ENCODE peak calls at places on chromosomes 4 and X, in nine cellular contexts. C is suprapubic skin, M is cardiac muscle cell, W is dorsolateral prefrontal cortex, Y is Calu3, X is lower lobe of right lung, I is AG04450, S is endothelial cell, K is AG09309. D is an unnamed sample.
A peak's percentile ranks its signal among the peaks of the same experiment; 100 is the strongest.

GRCh38 chr4:181796502-181796901 is 446.7 kb upstream of the TENM3 start:
- DNase-seq in I (no peak), W (no peak), X (no peak), Y (no peak), K (no peak), S (no peak), C (no peak), M (no peak), D (no peak)

GRCh38 chr4:106371166-106371565 is 2.6 kb upstream of the GIMD1 start:
- DNase-seq in C (no peak), X (no peak), Y (no peak), W (no peak), K (peak; percentile 48), S (no peak), I (no peak), M (no peak), D (no peak)

GRCh38 chrX:18668468-18668867 is 3.4 kb downstream of the RS1 start:
- DNase-seq in S (no peak), M (no peak), I (no peak), W (no peak), X (no peak), C (no peak), Y (no peak), K (no peak), D (no peak)

GRCh38 chrX:39950035-39950688 is 147.6 kb downstream of the BCOR start:
- DNase-seq in M (no peak), C (no peak), K (no peak), X (no peak), Y (no peak), W (no peak), I (no peak), S (no peak), D (no peak)

GRCh38 chr4:159150838-159151390 is 48.0 kb downstream of the RAPGEF2 start:
- DNase-seq in C (no peak), X (no peak), K (no peak), W (no peak), S (peak; percentile 45), I (no peak), Y (no peak), M (no peak), D (no peak)

GRCh38 chr4:72326692-72327632 is 242.1 kb downstream of the ADAMTS3 start:
- DNase-seq in S (no peak), C (no peak), I (no peak), K (no peak), Y (no peak), M (peak; percentile 46), X (no peak), W (no peak), D (no peak)

GRCh38 chrX:118655561-118656246 is 71.7 kb upstream of the IL13RA1 start:
- DNase-seq in C (no peak), K (peak; percentile 11), M (no peak), S (no peak), Y (peak; percentile 22), I (no peak), X (no peak), W (no peak), D (no peak)

GRCh38 chrX:94942603-94943002 is 1268.6 kb downstream of the FAM133A start:
- DNase-seq in S (no peak), M (peak; percentile 20), I (no peak), K (no peak), X (no peak), W (no peak), Y (no peak), C (no peak), D (no peak)

GRCh38 chr4:114588305-114588704 is 10.3 kb upstream of the UGT8 start:
- DNase-seq in C (no peak), K (no peak), S (no peak), X (no peak), Y (no peak), I (no peak), M (no peak), W (no peak), D (no peak)

GRCh38 chrX:11105080-11105479 is 6.1 kb upstream of the HCCS start:
- DNase-seq in Y (no peak), C (no peak), I (no peak), X (no peak), S (no peak), K (no peak), W (no peak), M (no peak), D (no peak)

GRCh38 chr4:3729188-3729884 is 36.8 kb upstream of the ADRA2C start:
- DNase-seq in C (no peak), S (no peak), I (no peak), Y (no peak), X (no peak), K (peak; percentile 2), M (no peak), W (no peak), D (no peak)

GRCh38 chrX:51759055-51759454 is 15.8 kb downstream of the GSPT2 start:
- DNase-seq in C (no peak), X (no peak), I (no peak), S (no peak), Y (no peak), W (peak; percentile 8), K (no peak), M (no peak), D (no peak)

GRCh38 chr4:98430708-98431403 is 169.7 kb downstream of the RAP1GDS1 start:
- DNase-seq in K (peak; percentile 44), W (no peak), Y (no peak), S (no peak), M (no peak), I (peak; percentile 86), X (no peak), C (no peak), D (no peak)

GRCh38 chrX:19964017-19964710 is 26.7 kb downstream of the BCLAF3 start:
- DNase-seq in W (no peak), M (no peak), I (no peak), K (no peak), Y (no peak), X (no peak), C (no peak), S (no peak), D (no peak)

GRCh38 chrX:76148011-76148665 is 24.7 kb upstream of the PBDC1 start:
- DNase-seq in W (no peak), C (no peak), M (no peak), I (no peak), S (no peak), K (no peak), X (no peak), Y (peak; percentile 2), D (no peak)

GRCh38 chr4:105186701-105187158 is 40.1 kb downstream of the TET2 start:
- DNase-seq in Y (no peak), C (no peak), I (no peak), X (no peak), M (no peak), K (no peak), S (no peak), W (no peak), D (no peak)

GRCh38 chr4:83947811-83948210 is 411.9 kb downstream of the GPAT3 start:
- DNase-seq in C (no peak), K (no peak), I (no peak), W (no peak), Y (no peak), S (no peak), M (no peak), X (no peak), D (peak; percentile 12)

GRCh38 chrX:72306085-72306801 is 529 bp upstream of the CITED1 start:
- DNase-seq in X (no peak), K (no peak), C (no peak), M (peak; percentile 26), S (no peak), Y (peak; percentile 12), W (no peak), I (no peak), D (peak; percentile 48)

GRCh38 chr4:147776600-147777175 is 44.8 kb downstream of the ARHGAP10 start:
- DNase-seq in Y (no peak), X (no peak), C (no peak), K (no peak), I (no peak), S (no peak), M (no peak), W (no peak), D (no peak)

GRCh38 chr4:124883642-124884041 is 171.1 kb upstream of the ANKRD50 start:
- DNase-seq in S (no peak), M (no peak), I (no peak), Y (no peak), W (no peak), K (no peak), C (no peak), X (no peak), D (no peak)

DNA sequence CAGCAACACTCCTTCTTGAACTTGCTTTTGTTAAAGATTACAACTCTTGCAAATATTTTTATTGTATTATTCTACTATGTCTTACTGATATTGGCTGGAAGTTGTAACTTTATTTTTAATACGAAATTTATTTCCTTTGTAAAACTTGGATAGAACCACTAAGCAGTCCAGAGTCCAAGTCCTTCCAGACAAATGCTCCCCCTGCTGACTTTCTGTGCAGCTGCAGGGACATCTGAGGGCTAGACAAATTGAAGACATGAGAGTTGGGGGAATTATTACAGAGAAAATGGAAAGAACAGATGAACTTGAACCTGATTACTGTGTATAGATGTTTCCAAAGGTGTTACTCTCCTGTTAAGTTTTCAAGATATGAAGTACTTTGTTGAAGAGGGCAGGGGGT is 238.8 kb downstream of the GRIA3 start:
- DNase-seq in C (no peak), S (peak; percentile 3), M (peak; percentile 32), W (no peak), X (no peak), K (no peak), I (no peak), Y (peak; percentile 12), D (peak; percentile 9)
- TF ChIP-seq CTCF in C (no peak), S (peak; percentile 39), M (peak; percentile 60), W (peak; percentile 48), X (peak; percentile 47), K (peak; percentile 69), I (peak; percentile 68), Y (peak; percentile 31), D (peak; percentile 56)

DNA sequence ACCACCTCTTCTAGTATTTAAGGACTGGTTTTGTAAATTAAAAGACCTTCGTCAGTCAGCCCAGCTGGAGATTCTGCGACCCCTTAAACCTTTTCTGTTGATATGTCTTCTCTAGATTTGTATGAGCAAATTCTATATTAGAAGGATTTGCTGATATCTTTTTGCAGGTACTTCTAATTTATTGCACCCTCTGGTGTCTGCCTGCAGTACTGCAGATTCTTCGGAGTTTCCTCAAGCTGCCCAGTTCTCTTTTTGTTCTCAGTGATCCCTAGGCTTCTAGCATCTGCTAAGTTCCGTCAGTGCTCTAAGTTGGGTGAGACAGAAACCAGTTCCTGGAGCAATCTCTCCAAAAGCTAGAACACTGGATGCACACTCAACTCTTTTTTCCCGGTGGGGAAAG is 545.2 kb downstream of the C4orf33 start:
- DNase-seq in M (peak; percentile 48), C (no peak), S (peak; percentile 64), W (peak; percentile 7), K (no peak), X (no peak), I (no peak), Y (peak; percentile 57), D (peak; percentile 59)
- TF ChIP-seq CTCF in M (peak; percentile 81), C (peak; percentile 35), S (peak; percentile 90), W (peak; percentile 67), K (peak; percentile 47), X (peak; percentile 82), I (peak; percentile 56), Y (peak; percentile 62), D (peak; percentile 61)

GRCh38 chrX:41720125-41720780 is 3.7 kb upstream of the GPR82 start:
- DNase-seq in M (no peak), I (no peak), X (no peak), K (no peak), S (no peak), W (no peak), C (no peak), Y (no peak), D (no peak)
- TF ChIP-seq CTCF in M (no peak), I (no peak), X (no peak), K (no peak), S (no peak), W (no peak), C (no peak), Y (no peak), D (no peak)

GRCh38 chr4:168550071-168550766 is 53.4 kb downstream of the PALLD start:
- DNase-seq in M (no peak), X (no peak), Y (no peak), K (no peak), C (no peak), S (no peak), W (no peak), I (no peak), D (no peak)
- TF ChIP-seq CTCF in M (no peak), X (no peak), Y (no peak), K (no peak), C (no peak), S (no peak), W (no peak), I (no peak), D (no peak)

D was measured in nephron progenitor cell.